ENCODE peak calls at places on chromosomes 6 and 20, in eight cellular contexts. X, W, L, Y, C, M, F and H are unnamed samples.
A peak's percentile ranks its signal among the peaks of the same experiment; 100 is the strongest.

GRCh38 chr6:43163899-43164298 is 7.2 kb upstream of the SRF start:
- DNase-seq in L (no peak), F (no peak), C (no peak), W (no peak), Y (no peak), X (no peak), M (no peak), H (no peak)

GRCh38 chr6:5677219-5678000 is 329.3 kb downstream of the NRN1 start:
- DNase-seq in W (no peak), X (no peak), M (no peak), C (no peak), F (no peak), L (no peak), Y (no peak), H (no peak)

GRCh38 chr6:128005009-128005408 is 104.2 kb upstream of the THEMIS start:
- DNase-seq in C (no peak), M (no peak), W (no peak), L (no peak), Y (no peak), F (no peak), X (no peak), H (no peak)

GRCh38 chr6:53294095-53294494 is 54.7 kb downstream of the ELOVL5 start:
- DNase-seq in W (no peak), C (no peak), Y (no peak), L (peak; percentile 46), X (no peak), M (peak; percentile 4), F (peak; percentile 4), H (peak; percentile 16)

GRCh38 chr6:55293116-55293515 is 34.2 kb upstream of the GFRAL start:
- DNase-seq in L (peak; percentile 33), M (peak; percentile 18), C (peak; percentile 25), F (no peak), X (no peak), Y (no peak), W (no peak), H (no peak)

GRCh38 chr6:136647363-136647763 is 97.1 kb upstream of the MAP7 start:
- DNase-seq in F (no peak), W (peak; percentile 14), X (no peak), L (no peak), Y (peak; percentile 59), M (no peak), C (peak; percentile 60), H (peak; percentile 35)

GRCh38 chr20:60928341-60928740 is 323.7 kb upstream of the CDH4 start:
- DNase-seq in F (no peak), M (no peak), C (no peak), X (no peak), W (no peak), L (no peak), Y (no peak), H (no peak)

GRCh38 chr6:34178361-34179105 is 32.6 kb upstream of the GRM4 start:
- DNase-seq in M (no peak), F (no peak), W (no peak), L (no peak), Y (no peak), X (no peak), C (no peak), H (no peak)

GRCh38 chr6:154157082-154157481 is 118.0 kb downstream of the OPRM1 start:
- DNase-seq in F (no peak), L (no peak), W (no peak), X (no peak), M (no peak), C (peak; percentile 64), Y (no peak), H (no peak)

GRCh38 chr6:136723780-136724179 is 68.5 kb downstream of the MAP3K5 start:
- DNase-seq in X (no peak), C (peak; percentile 70), L (peak; percentile 83), Y (peak; percentile 30), W (no peak), M (no peak), F (no peak), H (peak; percentile 57)

GRCh38 chr6:158660331-158660730 is 10.5 kb downstream of the SYTL3 start:
- DNase-seq in C (peak; percentile 59), X (no peak), M (no peak), L (peak; percentile 74), Y (no peak), W (no peak), F (peak; percentile 24), H (no peak)

GRCh38 chr20:22825076-22825475 is 210.0 kb upstream of the SSTR4 start:
- DNase-seq in W (no peak), X (no peak), M (no peak), F (no peak), L (no peak), Y (no peak), C (no peak), H (no peak)

GRCh38 chr6:137709424-137710281 is 157.4 kb upstream of the TNFAIP3 start:
- DNase-seq in C (peak; percentile 49), M (no peak), W (no peak), L (no peak), X (no peak), F (no peak), Y (no peak), H (no peak)

GRCh38 chr6:25706314-25707014 is 48.1 kb upstream of the SLC17A4 start:
- DNase-seq in C (no peak), F (no peak), Y (peak; percentile 68), W (no peak), X (no peak), M (no peak), L (no peak), H (no peak)

GRCh38 chr6:41334482-41335023 is 855 bp upstream of the NCR2 start:
- DNase-seq in C (peak; percentile 44), F (no peak), L (peak; percentile 50), M (no peak), X (no peak), Y (no peak), W (no peak), H (no peak)

GRCh38 chr6:149014631-149015171 is 267.9 kb downstream of the UST start:
- DNase-seq in C (no peak), L (no peak), X (no peak), Y (no peak), W (no peak), F (no peak), M (no peak), H (no peak)

GRCh38 chr20:63416631-63417030 is 55.5 kb upstream of the CHRNA4 start:
- DNase-seq in Y (no peak), F (no peak), L (no peak), M (no peak), W (no peak), C (no peak), X (peak; percentile 22), H (no peak)

GRCh38 chr6:12608016-12608860 is 108.3 kb upstream of the PHACTR1 start:
- DNase-seq in C (peak; percentile 83), F (no peak), W (no peak), L (peak; percentile 12), X (no peak), M (no peak), Y (no peak), H (no peak)